ENCODE peak calls at places on chromosomes 1 and 21, in six cellular contexts. T is NCI-H524; R is stimulated activated CD8-positive, alpha-beta memory T cell treated with anti-CD3 and anti-CD28 coated beads, Interleukin-4, amount 100 ng/mL, for 24 hours; P is GOT3; O is iris pigment epithelial cell; Q is non-pigmented ciliary epithelial cell. W is an unnamed sample.

GRCh38 chr21:34936874-34937563 is 112.1 kb downstream of the RUNX1 start:
- DNase-seq in T (no peak), R (no peak), P (no peak), O (no peak), Q (no peak), W (no peak)

GRCh38 chr1:3697810-3698209 is 45.5 kb downstream of the TP73 start:
- DNase-seq in T (peak; percentile 95), R (no peak), P (no peak), O (no peak), Q (no peak), W (no peak)

GRCh38 chr1:14167889-14168288 is 430.6 kb upstream of the KAZN start:
- DNase-seq in T (no peak), R (no peak), P (no peak), O (no peak), Q (no peak), W (no peak)

GRCh38 chr1:201491896-201492511 is 14.9 kb downstream of the CSRP1 start:
- DNase-seq in T (no peak), R (no peak), P (no peak), O (no peak), Q (no peak), W (no peak)

GRCh38 chr1:18597159-18598042 is 33.2 kb upstream of the PAX7 start:
- DNase-seq in T (peak; percentile 45), R (peak; percentile 35), P (no peak), O (peak; percentile 34), Q (no peak), W (peak; percentile 18)

GRCh38 chr1:53115403-53116306 is 26.8 kb downstream of the SLC1A7 start:
- DNase-seq in T (peak; percentile 78), R (no peak), P (no peak), O (peak; percentile 94), Q (no peak), W (no peak)

GRCh38 chr1:211920141-211920572 is 89.6 kb upstream of the LPGAT1 start:
- DNase-seq in T (no peak), R (no peak), P (no peak), O (peak; percentile 80), Q (no peak), W (no peak)

GRCh38 chr1:159978107-159978398 is 24.0 kb upstream of the SLAMF9 start:
- DNase-seq in T (no peak), R (no peak), P (no peak), O (no peak), Q (no peak), W (no peak)

GRCh38 chr1:3161130-3161840 is 92.3 kb downstream of the PRDM16 start:
- DNase-seq in T (no peak), R (no peak), P (no peak), O (no peak), Q (no peak), W (no peak)

GRCh38 chr1:28129150-28129549 is 40.7 kb upstream of the EYA3 start:
- DNase-seq in T (no peak), R (no peak), P (no peak), O (peak; percentile 84), Q (peak; percentile 64), W (no peak)

GRCh38 chr1:24369199-24369598 is 44.4 kb downstream of the STPG1 start:
- DNase-seq in T (no peak), R (no peak), P (no peak), O (no peak), Q (no peak), W (no peak)

GRCh38 chr1:11013160-11013531 is 692 bp downstream of the TARDBP start:
- DNase-seq in T (no peak), R (no peak), P (no peak), O (peak; percentile 53), Q (no peak), W (no peak)

GRCh38 chr1:207049974-207050391 is 1.0 kb downstream of the YOD1 start:
- DNase-seq in T (peak; percentile 43), R (peak; percentile 15), P (no peak), O (peak; percentile 67), Q (no peak), W (peak; percentile 59)

GRCh38 chr1:157969693-157970485 is 23.6 kb upstream of the KIRREL1 start:
- DNase-seq in T (peak; percentile 33), R (no peak), P (no peak), O (peak; percentile 85), Q (no peak), W (no peak)

GRCh38 chr1:174284052-174284451 is 124.7 kb downstream of the RABGAP1L start:
- DNase-seq in T (no peak), R (no peak), P (no peak), O (no peak), Q (no peak), W (no peak)

GRCh38 chr1:167430849-167431242 is 87.5 kb downstream of the CD247 start:
- DNase-seq in T (no peak), R (no peak), P (no peak), O (no peak), Q (no peak), W (no peak)

GRCh38 chr1:208475951-208476824 is 232.0 kb upstream of the PLXNA2 start:
- DNase-seq in T (no peak), R (no peak), P (no peak), O (no peak), Q (no peak), W (no peak)

GRCh38 chr1:167934407-167935251 is 1.9 kb upstream of the DCAF6 start:
- DNase-seq in T (peak; percentile 35), R (no peak), P (no peak), O (peak; percentile 68), Q (no peak), W (no peak)

GRCh38 chr1:10873189-10873588 is 76.7 kb upstream of the CASZ1 start:
- DNase-seq in T (peak; percentile 22), R (no peak), P (no peak), O (peak; percentile 6), Q (no peak), W (no peak)

GRCh38 chr1:6923955-6924890 is 139.0 kb downstream of the CAMTA1 start:
- DNase-seq in T (no peak), R (no peak), P (no peak), O (no peak), Q (no peak), W (no peak)

GRCh38 chr1:40801742-40802077 is 18.1 kb downstream of the KCNQ4 start:
- DNase-seq in T (no peak), R (no peak), P (no peak), O (no peak), Q (no peak), W (no peak)

GRCh38 chr1:175978476-175978875 is 228.6 kb downstream of the COP1 start:
- DNase-seq in T (no peak), R (no peak), P (no peak), O (peak; percentile 55), Q (no peak), W (no peak)

W was measured in CD8-positive, alpha-beta T cell.